ENCODE peak calls at places on chromosomes 4 and X, in ten cellular contexts. X is Peyer's patch; V is pancreas; L is IMR-90; B is heart right ventricle; I is HCT116; P is body of pancreas; E is CD8-positive, alpha-beta T cell; W is left ventricle myocardium inferior; O is MM.1S. C is an unnamed sample.

GRCh38 chr4:15729910-15730533 is 27.2 kb downstream of the BST1 start:
- DNase-seq in L (peak; percentile 53), P (peak; percentile 10), I (peak; percentile 19), W (no peak), B (no peak), V (no peak), E (peak; percentile 21), X (no peak), O (peak; percentile 61), C (no peak)

GRCh38 chrX:110671068-110671803 is 124.4 kb downstream of the CHRDL1 start:
- DNase-seq in P (no peak), O (peak; percentile 39), I (no peak), X (no peak), E (no peak), W (no peak), V (no peak), B (no peak), L (no peak), C (no peak)

GRCh38 chrX:30887721-30888120 is 1.3 kb downstream of the TAB3 start:
- DNase-seq in V (no peak), E (peak; percentile 10), W (no peak), P (no peak), I (no peak), B (no peak), L (no peak), O (no peak), X (no peak), C (no peak)

GRCh38 chr4:64738240-64738639 is 329.0 kb upstream of the TECRL start:
- DNase-seq in L (no peak), X (no peak), B (no peak), V (no peak), E (no peak), I (no peak), P (no peak), W (no peak), O (no peak), C (no peak)

GRCh38 chr4:169229571-169230028 is 41.2 kb downstream of the SH3RF1 start:
- DNase-seq in V (no peak), E (no peak), L (peak; percentile 96), B (no peak), W (no peak), I (peak; percentile 94), X (no peak), P (peak; percentile 42), O (no peak), C (no peak)

GRCh38 chr4:61199869-61200194 is 294 bp upstream of the ADGRL3 start:
- DNase-seq in W (no peak), B (no peak), E (no peak), P (no peak), L (no peak), O (no peak), V (no peak), X (no peak), I (no peak), C (no peak)

GRCh38 chr4:85825937-85826678 is 351.2 kb downstream of the ARHGAP24 start:
- DNase-seq in P (peak; percentile 82), L (peak; percentile 58), B (no peak), I (no peak), V (no peak), X (no peak), W (no peak), E (no peak), O (peak; percentile 67), C (no peak)

GRCh38 chr4:136277741-136278140 is 1254.6 kb downstream of the PCDH18 start:
- DNase-seq in B (no peak), W (no peak), I (no peak), X (no peak), P (no peak), E (no peak), O (no peak), V (no peak), L (no peak), C (no peak)

GRCh38 chrX:10233173-10233572 is 76.4 kb downstream of the CLCN4 start:
- DNase-seq in B (no peak), W (no peak), E (no peak), I (no peak), P (no peak), O (no peak), L (peak; percentile 65), X (no peak), V (no peak), C (no peak)

GRCh38 chrX:139783959-139784358 is 76.0 kb upstream of the MCF2 start:
- DNase-seq in O (no peak), L (no peak), W (no peak), I (no peak), E (no peak), V (no peak), B (no peak), X (no peak), P (no peak), C (no peak)

GRCh38 chrX:139787601-139788000 is 79.6 kb upstream of the MCF2 start:
- DNase-seq in X (no peak), O (no peak), L (no peak), I (no peak), P (no peak), B (no peak), W (no peak), V (no peak), E (no peak), C (no peak)

DNA sequence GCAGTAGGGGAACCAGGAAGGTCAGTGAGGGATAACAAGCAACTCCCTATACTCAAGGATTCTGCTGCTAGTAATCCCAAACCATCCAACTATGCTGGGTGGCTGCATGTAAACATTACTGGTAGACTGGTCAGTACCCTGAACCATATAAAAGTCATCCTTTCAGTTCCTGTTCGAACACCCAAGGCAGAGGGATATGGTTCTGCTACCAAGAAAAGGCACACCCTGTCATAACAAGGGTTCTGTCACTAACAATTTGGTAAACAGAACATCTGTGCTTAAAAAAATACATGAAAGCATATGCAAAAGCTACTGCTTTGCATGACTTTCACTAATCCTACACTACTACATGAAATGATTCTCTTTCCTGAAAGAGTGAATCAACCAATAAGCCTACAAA is 76.8 kb upstream of the MCF2 start:
- DNase-seq in B (no peak), E (no peak), V (no peak), P (no peak), W (no peak), X (no peak), L (no peak), O (no peak), I (no peak), C (no peak)
- H3K36me3 ChIP-seq in B (peaks cover 19% of the 10 kb centered on the region), E (no peaks in the 10 kb centered on the region), V (no peaks in the 10 kb centered on the region), P (no peaks in the 10 kb centered on the region), W (peaks cover 7% of the 10 kb centered on the region), X (no peaks in the 10 kb centered on the region), L (peaks cover 4% of the 10 kb centered on the region), O (no peaks in the 10 kb centered on the region), I (no peaks in the 10 kb centered on the region), C (peaks cover 15% of the 10 kb centered on the region)

DNA sequence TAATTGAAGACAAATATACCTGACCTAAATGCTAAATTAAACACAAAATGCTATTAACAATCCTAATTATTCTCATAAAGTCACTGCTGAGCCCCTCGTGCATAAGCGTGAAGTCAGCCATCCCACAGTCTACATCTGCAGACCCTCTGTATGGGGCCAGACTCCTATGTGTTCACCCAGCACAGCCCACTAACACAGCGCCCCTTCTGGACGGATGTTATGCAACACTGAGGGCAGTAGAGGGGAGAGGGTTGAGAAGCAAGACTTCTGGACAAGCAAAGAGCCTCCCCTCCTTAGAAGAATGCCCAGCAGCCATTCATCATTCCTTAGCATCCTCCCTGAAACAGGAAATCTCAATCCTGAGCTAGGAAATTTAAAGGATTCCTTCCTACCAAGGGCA is 7.9 kb downstream of the TRPC3 start:
- DNase-seq in L (no peak), E (no peak), X (no peak), W (no peak), V (no peak), P (no peak), O (no peak), I (no peak), B (no peak), C (no peak)
- TF ChIP-seq CTCF in L (no peak), E (peak; percentile 48), X (no peak), W (no peak), V (no peak), P (no peak), O (peak; percentile 39), I (peak; percentile 56), B (no peak), C (no peak)

GRCh38 chr4:20383283-20383682 is 131.6 kb downstream of the SLIT2 start:
- DNase-seq in P (no peak), E (no peak), V (no peak), L (no peak), I (no peak), X (no peak), B (no peak), O (no peak), W (no peak), C (no peak)

GRCh38 chr4:20383969-20384368 is 132.3 kb downstream of the SLIT2 start:
- DNase-seq in O (no peak), E (no peak), I (no peak), L (no peak), X (no peak), W (no peak), V (no peak), P (no peak), B (no peak), C (no peak)

GRCh38 chr4:20384456-20384855 is 132.8 kb downstream of the SLIT2 start:
- DNase-seq in O (no peak), W (no peak), P (no peak), X (no peak), I (no peak), V (no peak), B (no peak), L (no peak), E (no peak), C (no peak)

GRCh38 chr4:20386001-20386740 is 134.5 kb downstream of the SLIT2 start:
- DNase-seq in O (no peak), V (no peak), I (no peak), E (no peak), P (no peak), L (no peak), W (no peak), B (no peak), X (no peak), C (no peak)

GRCh38 chr4:20386906-20387305 is 135.2 kb downstream of the SLIT2 start:
- DNase-seq in O (no peak), L (no peak), E (no peak), P (no peak), I (no peak), W (no peak), X (no peak), V (no peak), B (no peak), C (no peak)
- H3K4me3 ChIP-seq in O (no peak overlapping the region), L (no peak overlapping the region), E (no peak overlapping the region), P (no peak overlapping the region), I (no peak overlapping the region), W (no peak overlapping the region), X (no peak overlapping the region), V (no peak overlapping the region), B (no peak overlapping the region), C (no peak overlapping the region)

GRCh38 chrX:2921193-2921592 is 7.9 kb downstream of the ARSD start:
- DNase-seq in O (no peak), I (no peak), B (no peak), P (no peak), L (no peak), W (no peak), X (no peak), V (no peak), E (no peak), C (no peak)

GRCh38 chrX:2913118-2913517 is 16.0 kb downstream of the ARSD start:
- DNase-seq in V (no peak), I (no peak), X (no peak), W (no peak), L (no peak), B (no peak), P (no peak), O (no peak), E (no peak), C (no peak)

GRCh38 chrX:2921750-2922149 is 7.4 kb downstream of the ARSD start:
- DNase-seq in L (no peak), I (no peak), E (no peak), V (no peak), W (no peak), O (no peak), P (no peak), B (no peak), X (no peak), C (no peak)

GRCh38 chrX:2917767-2918166 is 11.4 kb downstream of the ARSD start:
- DNase-seq in I (no peak), L (no peak), W (no peak), E (no peak), X (no peak), O (no peak), P (no peak), B (no peak), V (no peak), C (no peak)
- H3K36me3 ChIP-seq in I (no peaks in the 10 kb centered on the region), L (peaks cover 3% of the 10 kb centered on the region), W (peaks cover 22% of the 10 kb centered on the region), E (no peaks in the 10 kb centered on the region), X (no peaks in the 10 kb centered on the region), O (no peaks in the 10 kb centered on the region), P (no peaks in the 10 kb centered on the region), B (peaks cover 81% of the 10 kb centered on the region), V (no peaks in the 10 kb centered on the region), C (no peaks in the 10 kb centered on the region)